ENCODE peak calls at places on chromosomes 7 and 10, in four cellular contexts. M is GM12891, I is H1, U is GM12878. Q is an unnamed sample.
A peak's percentile ranks its signal among the peaks of the same experiment; 100 is the strongest.

GRCh38 chr7:36860679-36861078 is 136.4 kb upstream of the AOAH start:
- DNase-seq in I (no peak), M (no peak), U (no peak), Q (no peak)

GRCh38 chr10:76665029-76665428 is 972.6 kb downstream of the KCNMA1 start:
- DNase-seq in M (no peak), I (no peak), U (no peak), Q (no peak)

GRCh38 chr7:44276571-44277101 is 48.8 kb downstream of the CAMK2B start:
- DNase-seq in U (no peak), I (no peak), M (no peak), Q (no peak)

GRCh38 chr10:71287456-71287855 is 31.6 kb upstream of the SLC29A3 start:
- DNase-seq in U (no peak), I (no peak), M (no peak), Q (no peak)

GRCh38 chr10:51430506-51430905 is 268.9 kb downstream of the CSTF2T start:
- DNase-seq in M (no peak), U (no peak), I (no peak), Q (no peak)

GRCh38 chr7:19060870-19061269 is 56.6 kb downstream of the TWIST1 start:
- DNase-seq in M (no peak), U (no peak), I (no peak), Q (no peak)

GRCh38 chr10:66927271-66927950 is 1.6 kb downstream of the LRRTM3 start:
- DNase-seq in U (no peak), I (no peak), M (no peak), Q (no peak)

GRCh38 chr7:101973130-101973529 is 155.7 kb downstream of the CUX1 start:
- DNase-seq in U (no peak), I (no peak), M (no peak), Q (no peak)

GRCh38 chr7:73742338-73742752 is 3.7 kb upstream of the ABHD11 start:
- DNase-seq in U (no peak), M (no peak), I (no peak), Q (no peak)

GRCh38 chr10:77500754-77501151 is 136.9 kb downstream of the KCNMA1 start:
- DNase-seq in I (no peak), U (no peak), M (no peak), Q (no peak)

GRCh38 chr7:84291756-84292155 is 97.2 kb upstream of the SEMA3A start:
- DNase-seq in U (no peak), I (no peak), M (no peak), Q (no peak)

GRCh38 chr7:143492043-143492471 is 14.4 kb downstream of the TAS2R41 start:
- DNase-seq in M (no peak), U (no peak), I (no peak), Q (no peak)

GRCh38 chr7:2518737-2519118 is 846 bp upstream of the LFNG start:
- DNase-seq in U (no peak), M (no peak), I (no peak), Q (no peak)

GRCh38 chr7:39069886-39070881 is 92.5 kb downstream of the POU6F2 start:
- DNase-seq in M (no peak), I (no peak), U (no peak), Q (no peak)

GRCh38 chr10:128727114-128727513 is 600.9 kb upstream of the MKI67 start:
- DNase-seq in U (no peak), I (no peak), M (no peak), Q (no peak)

GRCh38 chr7:131747625-131748024 is 191.2 kb upstream of the PODXL start:
- DNase-seq in M (no peak), U (no peak), I (no peak), Q (no peak)

GRCh38 chr10:95791425-95791979 is 35.5 kb downstream of the ENTPD1 start:
- DNase-seq in I (no peak), U (peak; percentile 75), M (no peak), Q (no peak)

GRCh38 chr10:124717911-124718734 is 26.1 kb downstream of the FAM53B start:
- DNase-seq in I (no peak), M (peak; percentile 48), U (peak; percentile 95), Q (no peak)

GRCh38 chr7:1644341-1645070 is 25.6 kb upstream of the ELFN1 start:
- DNase-seq in M (no peak), I (no peak), U (no peak), Q (no peak)

GRCh38 chr7:43869018-43869897 is at the start of gene MRPS24:
- DNase-seq in I (peak; percentile 84), M (peak; percentile 94), U (peak; percentile 70), Q (peak; percentile 89)

GRCh38 chr10:99782447-99783286 is at the start of gene ABCC2:
- DNase-seq in I (no peak), M (no peak), U (no peak), Q (no peak)

GRCh38 chr7:90876701-90877100 is 280.6 kb downstream of the CDK14 start:
- DNase-seq in U (no peak), I (no peak), M (no peak), Q (no peak)

GRCh38 chr7:148622887-148623585 is 32.5 kb downstream of the C7orf33 start:
- DNase-seq in I (no peak), U (no peak), M (no peak), Q (no peak)

GRCh38 chr7:44700322-44700721 is 48.3 kb upstream of the ZMIZ2 start:
- DNase-seq in U (no peak), M (no peak), I (no peak), Q (no peak)

GRCh38 chr7:132207782-132208181 is 368.5 kb downstream of the PLXNA4 start:
- DNase-seq in I (no peak), U (no peak), M (no peak), Q (no peak)

GRCh38 chr10:43068136-43068395 is 8.8 kb upstream of the RET start:
- DNase-seq in U (no peak), I (no peak), M (no peak), Q (no peak)

GRCh38 chr10:67815571-67816059 is 22.4 kb downstream of the DNAJC12 start:
- DNase-seq in U (no peak), I (no peak), M (no peak), Q (no peak)

GRCh38 chr10:46516660-46517416 is 39.6 kb downstream of the GPRIN2 start:
- DNase-seq in M (no peak), U (no peak), I (no peak), Q (no peak)

GRCh38 chr7:158110661-158111555 is 476.7 kb downstream of the PTPRN2 start:
- DNase-seq in M (no peak), I (no peak), U (no peak), Q (no peak)

GRCh38 chr7:148262721-148263229 is 327.8 kb upstream of the C7orf33 start:
- DNase-seq in U (no peak), I (peak; percentile 64), M (peak; percentile 42), Q (peak; percentile 31)

GRCh38 chr7:1101580-1102431 is 13.9 kb downstream of the GPER1 start:
- DNase-seq in U (no peak), M (no peak), I (no peak), Q (no peak)

GRCh38 chr10:68096913-68097509 is 12.3 kb upstream of the MYPN start:
- DNase-seq in U (no peak), M (no peak), I (peak; percentile 50), Q (no peak)

GRCh38 chr10:113704637-113705343 is 25.1 kb downstream of the CASP7 start:
- DNase-seq in M (no peak), U (no peak), I (no peak), Q (no peak)

GRCh38 chr7:96538632-96539031 is 171.0 kb downstream of the SEM1 start:
- DNase-seq in I (no peak), M (no peak), U (no peak), Q (no peak)
- TF ChIP-seq TAF1 in I (no peak), M (no peak), U (no peak), Q (no peak)

DNA sequence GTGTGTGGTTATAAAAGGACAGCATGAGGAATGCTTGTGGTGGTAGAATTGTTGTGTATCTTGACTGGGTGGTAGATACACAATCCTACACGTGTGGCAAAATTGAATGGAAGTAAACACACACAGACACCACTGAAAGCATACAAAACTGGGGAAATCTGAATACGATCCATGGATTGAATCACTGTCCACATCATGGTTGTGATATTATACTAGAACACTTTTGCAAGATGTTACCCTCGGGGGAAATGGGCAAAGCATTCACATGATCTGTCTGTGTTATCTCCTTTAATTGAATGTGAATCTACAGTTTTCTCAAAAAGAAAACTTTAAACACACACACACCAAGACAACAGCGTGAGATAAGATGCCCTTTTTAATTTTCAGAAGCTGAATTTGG is 165.2 kb upstream of the CELF2 start:
- DNase-seq in I (no peak), M (no peak), U (no peak), Q (no peak)
- TF ChIP-seq TAF1 in I (no peak), M (no peak), U (no peak), Q (no peak)

GRCh38 chr10:32408690-32409089 is 37.2 kb upstream of the CCDC7 start:
- DNase-seq in U (no peak), I (no peak), M (no peak), Q (no peak)
- TF ChIP-seq TAF1 in U (no peak), I (no peak), M (no peak), Q (no peak)

DNA sequence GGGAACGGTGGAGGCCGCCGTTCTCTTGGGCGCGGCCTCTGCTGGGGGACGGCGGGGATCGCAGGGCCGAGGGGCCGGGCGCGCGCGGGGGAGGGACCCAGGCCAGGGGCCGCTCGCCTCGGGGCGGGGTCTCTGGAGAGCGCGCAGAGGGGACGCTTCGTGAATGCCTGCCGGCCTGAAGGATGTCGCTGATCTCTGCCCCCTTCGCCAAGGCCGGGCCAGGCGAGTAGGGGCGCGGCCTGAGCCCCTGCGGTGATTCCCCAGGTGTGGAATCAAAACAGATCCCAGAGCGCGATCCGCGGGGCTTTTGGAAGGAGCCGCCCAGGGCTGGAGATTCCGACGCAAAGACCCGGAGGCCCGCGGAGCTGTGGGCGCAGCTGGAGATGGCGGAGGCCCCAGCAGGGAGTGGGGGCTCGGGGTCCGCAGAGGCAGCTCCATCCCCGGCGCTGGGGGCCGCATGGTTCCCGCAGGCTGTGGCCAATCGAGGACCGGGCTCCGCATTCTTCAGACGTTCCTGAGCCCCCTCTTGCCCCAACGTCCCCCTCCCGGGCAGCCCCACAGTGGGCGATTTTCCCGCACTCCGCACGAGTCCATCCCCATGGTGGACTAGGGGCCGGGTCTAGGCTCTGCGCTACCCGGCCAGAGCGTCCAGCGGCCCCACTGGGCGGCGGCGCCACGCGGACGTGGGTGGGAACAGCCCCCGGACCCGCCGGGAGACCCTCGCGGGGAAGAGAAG is 166.0 kb downstream of the ACTR3B start:
- DNase-seq in I (no peak), U (no peak), M (no peak), Q (no peak)
- TF ChIP-seq TAF1 in I (no peak), U (no peak), M (no peak), Q (no peak)